ENCODE peak calls at places on chromosomes 2 and 18, in six cellular contexts. Z, Y, A, K, B and I are unnamed samples.

GRCh38 chr2:226703501-226703900 is 96.1 kb downstream of the IRS1 start:
- DNase-seq in Z (no peak), Y (no peak), K (no peak), B (no peak), A (no peak), I (no peak)

GRCh38 chr2:100119235-100119634 is 23.2 kb downstream of the AFF3 start:
- DNase-seq in K (no peak), Z (no peak), B (no peak), Y (peak; percentile 58), A (no peak), I (no peak)

GRCh38 chr2:30691091-30691947 is 115.9 kb downstream of the CAPN13 start:
- DNase-seq in K (no peak), Z (no peak), A (no peak), Y (no peak), B (no peak), I (no peak)

GRCh38 chr2:217047209-217047998 is 187.5 kb upstream of the TNP1 start:
- DNase-seq in Z (no peak), A (no peak), Y (no peak), B (no peak), K (no peak), I (no peak)

GRCh38 chr2:54936766-54937165 is 113.5 kb downstream of the RTN4 start:
- DNase-seq in Z (no peak), K (no peak), Y (no peak), A (no peak), B (no peak), I (no peak)

GRCh38 chr2:209526541-209526940 is 102.7 kb downstream of the MAP2 start:
- DNase-seq in A (no peak), K (no peak), Z (no peak), B (no peak), Y (no peak), I (no peak)

GRCh38 chr2:19139386-19139785 is 219.0 kb downstream of the OSR1 start:
- DNase-seq in Z (no peak), Y (no peak), B (no peak), A (no peak), K (no peak), I (no peak)

GRCh38 chr2:2906091-2906490 is 471.5 kb downstream of the EIPR1 start:
- DNase-seq in K (no peak), B (no peak), Y (no peak), A (no peak), Z (no peak), I (no peak)

GRCh38 chr18:44870631-44871502 is 190.2 kb downstream of the SETBP1 start:
- DNase-seq in Z (no peak), B (no peak), Y (no peak), K (no peak), A (no peak), I (no peak)

GRCh38 chr18:8705280-8705940 is at the start of gene MTCL1:
- DNase-seq in B (peak; percentile 58), K (no peak), Z (peak; percentile 35), Y (peak; percentile 89), A (no peak), I (peak; percentile 53)

GRCh38 chr2:62198237-62198633 is 2.3 kb downstream of the B3GNT2 start:
- DNase-seq in Y (no peak), Z (no peak), A (no peak), K (no peak), B (no peak), I (no peak)

GRCh38 chr18:51537487-51537886 is 340.0 kb upstream of the MEX3C start:
- DNase-seq in B (no peak), A (peak; percentile 61), Y (peak; percentile 46), Z (no peak), K (no peak), I (peak; percentile 58)